ENCODE peak calls at places on chromosomes 6 and 20, in ten cellular contexts. E is fibroblast of pulmonary artery; J is GM12865; Q is tibial nerve; X is uterus; K is tibial artery; S is HFF-Myc; A is lung; Z is stimulated activated CD8-positive, alpha-beta memory T cell treated with anti-CD3 and anti-CD28 coated beads, Interleukin-2, amount 100 ng/mL, for 1 hour; I is BE2C. D is an unnamed sample.
A peak's percentile ranks its signal among the peaks of the same experiment; 100 is the strongest.

GRCh38 chr20:53949319-53949839 is 121.0 kb downstream of the BCAS1 start:
- DNase-seq in A (no peak), Z (peak; percentile 61), Q (no peak), K (peak; percentile 40), X (no peak), I (no peak), J (peak; percentile 75), E (peak; percentile 92), S (peak; percentile 41), D (peak; percentile 28)

GRCh38 chr20:60054716-60055371 is 96.6 kb downstream of the CDH26 start:
- DNase-seq in S (no peak), K (no peak), Z (no peak), E (no peak), Q (no peak), A (no peak), X (no peak), I (no peak), J (no peak), D (peak; percentile 21)

GRCh38 chr6:16725145-16725864 is 36.0 kb downstream of the ATXN1 start:
- DNase-seq in J (no peak), E (peak; percentile 87), A (no peak), K (no peak), I (no peak), Z (no peak), S (no peak), X (no peak), Q (no peak), D (no peak)

GRCh38 chr6:3019065-3019464 is 19.4 kb downstream of the NQO2 start:
- DNase-seq in A (no peak), J (no peak), X (no peak), I (no peak), S (no peak), K (no peak), Q (no peak), Z (no peak), E (no peak), D (no peak)

GRCh38 chr6:389622-390021 is 1.9 kb upstream of the IRF4 start:
- DNase-seq in I (no peak), A (no peak), Q (no peak), E (no peak), Z (no peak), X (no peak), K (no peak), J (peak; percentile 91), S (no peak), D (no peak)

GRCh38 chr6:17392978-17393334 is 439 bp upstream of the CAP2 start:
- DNase-seq in Z (no peak), K (no peak), A (no peak), I (no peak), E (no peak), J (no peak), Q (no peak), S (no peak), X (no peak), D (no peak)

GRCh38 chr6:1949533-1949932 is 295.9 kb downstream of the GMDS start:
- DNase-seq in A (no peak), X (no peak), I (no peak), K (no peak), Z (no peak), J (no peak), S (no peak), E (peak; percentile 63), Q (no peak), D (no peak)

GRCh38 chr6:37788259-37788658 is 31.3 kb upstream of the ZFAND3 start:
- DNase-seq in Q (no peak), E (no peak), X (no peak), Z (no peak), K (no peak), A (no peak), S (no peak), J (no peak), I (no peak), D (no peak)

D was measured in RPMI8226.